ENCODE peak calls at places on chromosomes 4 and X, in four cellular contexts. K is astrocyte of the spinal cord, I is heart left ventricle, V is nephron progenitor cell. R is an unnamed sample.

GRCh38 chr4:57548856-57549255 is 438.7 kb upstream of the IGFBP7 start:
- DNase-seq in K (no peak), I (no peak), V (no peak), R (no peak)

GRCh38 chr4:175635513-175635912 is 176.6 kb downstream of the GPM6A start:
- DNase-seq in K (no peak), I (no peak), V (no peak), R (no peak)

GRCh38 chr4:174764105-174764729 is 64.8 kb downstream of the GLRA3 start:
- DNase-seq in K (peak; percentile 74), I (no peak), V (no peak), R (no peak)

GRCh38 chr4:168398589-168398988 is 80.0 kb upstream of the DDX60 start:
- DNase-seq in K (no peak), I (no peak), V (no peak), R (no peak)

GRCh38 chr4:38313999-38314561 is 349.9 kb upstream of the KLF3 start:
- DNase-seq in K (peak; percentile 60), I (no peak), V (no peak), R (no peak)

GRCh38 chr4:88660446-88661294 is 37.0 kb downstream of the NAP1L5 start:
- DNase-seq in K (peak; percentile 59), I (no peak), V (no peak), R (no peak)

GRCh38 chr4:123477804-123478209 is 81.2 kb downstream of the SPRY1 start:
- DNase-seq in K (peak; percentile 75), I (no peak), V (no peak), R (peak; percentile 36)

GRCh38 chr4:1040344-1041146 is 29.1 kb downstream of the FGFRL1 start:
- DNase-seq in K (no peak), I (no peak), V (no peak), R (no peak)

GRCh38 chrX:14529288-14529989 is at the start of gene GLRA2:
- DNase-seq in K (peak; percentile 25), I (no peak), V (peak; percentile 69), R (peak; percentile 41)

GRCh38 chrX:23699636-23700194 is 32.4 kb downstream of the PRDX4 start:
- DNase-seq in K (peak; percentile 6), I (no peak), V (no peak), R (peak; percentile 3)

GRCh38 chr4:122827258-122827887 is 742 bp downstream of the FGF2 start:
- DNase-seq in K (peak; percentile 50), I (peak; percentile 50), V (peak; percentile 55), R (peak; percentile 49)

GRCh38 chrX:21741378-21741777 is 16.5 kb downstream of the SMPX start:
- DNase-seq in K (no peak), I (no peak), V (no peak), R (no peak)

GRCh38 chrX:132505116-132505515 is 16.3 kb upstream of the MBNL3 start:
- DNase-seq in K (peak; percentile 5), I (no peak), V (no peak), R (no peak)

GRCh38 chrX:151870603-151871002 is 42.1 kb upstream of the MAGEA4 start:
- DNase-seq in K (peak; percentile 84), I (no peak), V (no peak), R (no peak)

GRCh38 chr4:8538703-8539567 is 41.3 kb upstream of the GPR78 start:
- DNase-seq in K (peak; percentile 21), I (no peak), V (no peak), R (no peak)

GRCh38 chrX:86133761-86134160 is 14.5 kb upstream of the DACH2 start:
- DNase-seq in K (no peak), I (no peak), V (no peak), R (no peak)

GRCh38 chrX:18468599-18468998 is 43.2 kb downstream of the CDKL5 start:
- DNase-seq in K (no peak), I (no peak), V (no peak), R (no peak)

GRCh38 chr4:153789741-153790651 is 1.1 kb upstream of the SFRP2 start:
- DNase-seq in K (no peak), I (no peak), V (peak; percentile 18), R (peak; percentile 20)

GRCh38 chr4:167908816-167909215 is 183.5 kb upstream of the ANXA10 start:
- DNase-seq in K (no peak), I (no peak), V (no peak), R (no peak)

GRCh38 chr4:67770422-67770821 is 16.2 kb upstream of the GNRHR start:
- DNase-seq in K (no peak), I (no peak), V (no peak), R (no peak)

GRCh38 chr4:26753642-26754041 is 107.0 kb upstream of the STIM2 start:
- DNase-seq in K (peak; percentile 30), I (peak; percentile 61), V (no peak), R (no peak)

GRCh38 chrX:13463608-13464007 is 105.8 kb upstream of the EGFL6 start:
- DNase-seq in K (peak; percentile 80), I (peak; percentile 46), V (peak; percentile 5), R (no peak)

GRCh38 chrX:9320940-9321339 is 143.9 kb upstream of the TBL1X start:
- DNase-seq in K (peak; percentile 50), I (no peak), V (no peak), R (no peak)

GRCh38 chr4:112448211-112448745 is 67.7 kb downstream of the NEUROG2 start:
- DNase-seq in K (no peak), I (no peak), V (no peak), R (no peak)

GRCh38 chr4:164731827-164732474 is 22.0 kb upstream of the SMIM31 start:
- DNase-seq in K (peak; percentile 53), I (peak; percentile 31), V (peak; percentile 69), R (peak; percentile 73)

GRCh38 chr4:118783887-118784286 is 52.0 kb downstream of the SEC24D start:
- DNase-seq in K (peak; percentile 58), I (peak; percentile 22), V (no peak), R (no peak)

GRCh38 chr4:154049457-154050181 is 260.7 kb upstream of the SFRP2 start:
- DNase-seq in K (no peak), I (no peak), V (peak; percentile 21), R (peak; percentile 53)

GRCh38 chrX:72245461-72246089 is 6.7 kb upstream of the ERCC6L start:
- DNase-seq in K (peak; percentile 57), I (peak; percentile 62), V (peak; percentile 61), R (peak; percentile 62)

GRCh38 chrX:40132751-40133150 is 35.0 kb upstream of the BCOR start:
- DNase-seq in K (peak; percentile 84), I (peak; percentile 73), V (no peak), R (no peak)

GRCh38 chr4:3225946-3226345 is 23.0 kb upstream of the MSANTD1 start:
- DNase-seq in K (no peak), I (no peak), V (no peak), R (no peak)

GRCh38 chrX:47583240-47583861 is 1.1 kb downstream of the TIMP1 start:
- DNase-seq in K (no peak), I (no peak), V (no peak), R (no peak)
- TF ChIP-seq CTCF in K (no peak), I (no peak), V (no peak), R (no peak)

GRCh38 chr4:149897784-149898183 is 82.1 kb upstream of the IQCM start:
- DNase-seq in K (peak; percentile 44), I (no peak), V (no peak), R (no peak)
- TF ChIP-seq CTCF in K (no peak), I (peak; percentile 38), V (peak; percentile 41), R (no peak)

DNA sequence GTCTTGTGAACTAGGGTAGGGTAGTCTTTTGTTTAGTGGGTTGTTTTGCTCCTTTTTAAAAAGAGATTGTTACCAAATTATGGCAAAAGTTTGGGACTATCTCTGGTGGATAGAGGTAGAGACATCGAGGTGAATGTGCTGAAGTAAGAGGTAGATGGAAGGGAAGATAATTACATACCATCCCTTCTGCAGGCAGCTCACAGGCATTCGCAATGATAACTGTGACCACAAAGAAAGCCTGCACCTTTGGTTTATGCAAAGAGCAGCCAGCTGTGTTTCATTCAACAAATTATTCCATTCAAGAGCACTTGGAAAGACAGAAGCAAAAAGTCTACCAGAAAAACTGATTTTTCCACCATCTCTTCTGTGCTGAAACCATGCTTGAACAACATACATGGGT is 155.6 kb downstream of the GATB start:
- DNase-seq in K (no peak), I (no peak), V (no peak), R (no peak)
- TF ChIP-seq CTCF in K (no peak), I (no peak), V (no peak), R (no peak)

GRCh38 chr4:108783666-108784463 is 21.0 kb upstream of the ETNPPL start:
- DNase-seq in K (no peak), I (no peak), V (no peak), R (no peak)
- TF ChIP-seq CTCF in K (peak; percentile 28), I (no peak), V (no peak), R (no peak)

DNA sequence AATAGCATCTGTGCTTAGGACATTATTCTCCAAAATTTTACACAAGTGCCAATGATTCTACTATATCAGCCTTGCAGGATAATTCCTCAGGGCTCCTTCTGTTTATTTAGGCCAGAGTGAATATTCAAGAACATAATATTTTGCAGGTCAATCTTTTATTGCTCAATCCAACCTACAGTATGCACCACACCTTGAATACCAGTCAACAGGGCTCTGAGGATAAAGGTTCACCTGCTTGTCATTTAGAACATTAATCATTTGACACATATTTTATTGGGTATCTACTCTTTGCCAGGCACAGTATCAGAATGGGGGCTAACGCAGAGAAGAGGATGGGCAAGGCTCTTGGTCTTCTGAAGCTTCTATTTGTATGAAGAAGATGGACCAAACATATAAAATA is 66.2 kb upstream of the SHISA3 start:
- DNase-seq in K (no peak), I (no peak), V (no peak), R (no peak)
- TF ChIP-seq CTCF in K (no peak), I (no peak), V (no peak), R (no peak)

DNA sequence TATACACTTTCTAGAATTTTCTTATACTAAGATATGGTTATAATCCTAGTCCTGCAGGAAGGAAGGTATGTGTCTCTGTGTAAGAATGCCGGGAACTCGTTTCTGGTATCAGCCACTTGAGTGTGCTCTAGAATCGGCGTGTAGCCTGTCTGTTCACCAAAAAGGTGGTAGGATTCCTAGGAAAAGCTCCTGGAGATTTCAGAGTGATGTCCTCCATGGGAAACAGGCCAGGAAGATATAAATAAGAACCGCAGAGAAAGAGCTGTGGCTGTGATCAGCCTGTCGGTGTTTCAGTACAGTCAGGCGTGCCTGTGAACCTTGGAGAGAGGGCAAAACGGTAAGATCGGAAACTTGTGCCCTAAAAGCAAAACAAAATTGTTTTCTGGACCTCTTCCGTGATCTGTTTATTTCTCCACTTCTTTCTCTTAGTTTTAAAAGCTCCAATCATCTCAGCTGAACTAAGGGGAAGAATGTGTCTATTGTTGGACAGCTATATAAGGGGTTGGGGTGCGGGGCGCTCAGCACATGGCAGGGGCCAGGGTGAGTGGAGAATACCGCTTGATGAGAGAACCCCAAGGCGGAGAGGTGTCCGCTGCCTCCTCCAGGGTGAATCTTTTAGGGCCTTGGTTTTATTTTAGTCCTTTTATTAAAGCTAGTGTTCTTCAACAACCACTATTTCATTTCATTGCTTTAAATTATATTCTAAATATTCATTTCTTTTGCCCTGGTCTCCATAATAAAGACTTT is 303.8 kb upstream of the TENM3 start:
- DNase-seq in K (peak; percentile 76), I (no peak), V (no peak), R (no peak)
- TF ChIP-seq CTCF in K (peak; percentile 43), I (no peak), V (no peak), R (no peak)

R was measured in endothelial cell.